ENCODE peak calls at places on chromosomes 12 and 14, in five cellular contexts. One of them, this sample, is unnamed.
A peak's percentile ranks its signal among the peaks of the same experiment; 100 is the strongest.

GRCh38 chr14:95348395-95349080 is 28.8 kb upstream of the CLMN start:
- DNase-seq in lower lobe of right lung: no peak
- DNase-seq in right lobe of liver: no peak
- DNase-seq in fibroblast of lung: no peak
- DNase-seq in coronary artery: no peak
- DNase-seq in this sample: no peak

GRCh38 chr14:61233436-61233956 is 47.6 kb downstream of the TMEM30B start:
- DNase-seq in lower lobe of right lung: no peak
- DNase-seq in right lobe of liver: no peak
- DNase-seq in fibroblast of lung: no peak
- DNase-seq in coronary artery: no peak
- DNase-seq in this sample: no peak

GRCh38 chr14:66746316-66747006 is 238.5 kb downstream of the GPHN start:
- DNase-seq in lower lobe of right lung: no peak
- DNase-seq in right lobe of liver: no peak
- DNase-seq in fibroblast of lung: peak; percentile 63
- DNase-seq in coronary artery: no peak
- DNase-seq in this sample: peak; percentile 58

GRCh38 chr12:106303202-106303820 is 778 bp downstream of the TCP11L2 start:
- DNase-seq in lower lobe of right lung: peak; percentile 94
- DNase-seq in right lobe of liver: peak; percentile 93
- DNase-seq in fibroblast of lung: peak; percentile 63
- DNase-seq in coronary artery: peak; percentile 94
- DNase-seq in this sample: peak; percentile 78

GRCh38 chr12:124567035-124567672 is at the start of gene NCOR2:
- DNase-seq in lower lobe of right lung: no peak
- DNase-seq in right lobe of liver: no peak
- DNase-seq in fibroblast of lung: no peak
- DNase-seq in coronary artery: no peak
- DNase-seq in this sample: no peak

GRCh38 chr14:54125109-54125508 is 168.5 kb upstream of the BMP4 start:
- DNase-seq in lower lobe of right lung: no peak
- DNase-seq in right lobe of liver: no peak
- DNase-seq in fibroblast of lung: no peak
- DNase-seq in coronary artery: no peak
- DNase-seq in this sample: no peak

GRCh38 chr14:36315159-36315853 is 5.1 kb downstream of the MBIP start:
- DNase-seq in lower lobe of right lung: no peak
- DNase-seq in right lobe of liver: no peak
- DNase-seq in fibroblast of lung: no peak
- DNase-seq in coronary artery: no peak
- DNase-seq in this sample: no peak

GRCh38 chr14:30656190-30656632 is 34.1 kb downstream of the SCFD1 start:
- DNase-seq in lower lobe of right lung: no peak
- DNase-seq in right lobe of liver: no peak
- DNase-seq in fibroblast of lung: peak; percentile 11
- DNase-seq in coronary artery: no peak
- DNase-seq in this sample: peak; percentile 40

GRCh38 chr12:68227356-68227755 is 1.7 kb upstream of the IL26 start:
- DNase-seq in lower lobe of right lung: no peak
- DNase-seq in right lobe of liver: no peak
- DNase-seq in fibroblast of lung: no peak
- DNase-seq in coronary artery: no peak
- DNase-seq in this sample: no peak

GRCh38 chr14:104267895-104268294 is 129.5 kb downstream of the KIF26A start:
- DNase-seq in lower lobe of right lung: peak; percentile 37
- DNase-seq in right lobe of liver: peak; percentile 44
- DNase-seq in fibroblast of lung: no peak
- DNase-seq in coronary artery: no peak
- DNase-seq in this sample: no peak

GRCh38 chr12:52059582-52060497 is 8.6 kb downstream of the NR4A1 start:
- DNase-seq in lower lobe of right lung: no peak
- DNase-seq in right lobe of liver: no peak
- DNase-seq in fibroblast of lung: no peak
- DNase-seq in coronary artery: no peak
- DNase-seq in this sample: no peak

GRCh38 chr12:80044694-80045046 is 54.7 kb upstream of the OTOGL start:
- DNase-seq in lower lobe of right lung: no peak
- DNase-seq in right lobe of liver: no peak
- DNase-seq in fibroblast of lung: peak; percentile 94
- DNase-seq in coronary artery: no peak
- DNase-seq in this sample: peak; percentile 89

GRCh38 chr14:104359301-104359968 is 220.1 kb upstream of the C14orf180 start:
- DNase-seq in lower lobe of right lung: peak; percentile 39
- DNase-seq in right lobe of liver: no peak
- DNase-seq in fibroblast of lung: no peak
- DNase-seq in coronary artery: peak; percentile 57
- DNase-seq in this sample: no peak

GRCh38 chr12:779745-780734 is 27.7 kb downstream of the WNK1 start:
- DNase-seq in lower lobe of right lung: no peak
- DNase-seq in right lobe of liver: no peak
- DNase-seq in fibroblast of lung: peak; percentile 84
- DNase-seq in coronary artery: no peak
- DNase-seq in this sample: peak; percentile 89

GRCh38 chr14:69260246-69260978 is 454 bp downstream of the GALNT16 start:
- DNase-seq in lower lobe of right lung: no peak
- DNase-seq in right lobe of liver: no peak
- DNase-seq in fibroblast of lung: peak; percentile 32
- DNase-seq in coronary artery: no peak
- DNase-seq in this sample: no peak
- H3K4me3 ChIP-seq in lower lobe of right lung: peak overlapping the region; percentile 59
- H3K4me3 ChIP-seq in right lobe of liver: peak overlapping the region; percentile 57
- H3K4me3 ChIP-seq in fibroblast of lung: peak overlapping the region; percentile 37
- H3K4me3 ChIP-seq in coronary artery: peak overlapping the region; percentile 77
- H3K4me3 ChIP-seq in this sample: peak overlapping the region; percentile 64

DNA sequence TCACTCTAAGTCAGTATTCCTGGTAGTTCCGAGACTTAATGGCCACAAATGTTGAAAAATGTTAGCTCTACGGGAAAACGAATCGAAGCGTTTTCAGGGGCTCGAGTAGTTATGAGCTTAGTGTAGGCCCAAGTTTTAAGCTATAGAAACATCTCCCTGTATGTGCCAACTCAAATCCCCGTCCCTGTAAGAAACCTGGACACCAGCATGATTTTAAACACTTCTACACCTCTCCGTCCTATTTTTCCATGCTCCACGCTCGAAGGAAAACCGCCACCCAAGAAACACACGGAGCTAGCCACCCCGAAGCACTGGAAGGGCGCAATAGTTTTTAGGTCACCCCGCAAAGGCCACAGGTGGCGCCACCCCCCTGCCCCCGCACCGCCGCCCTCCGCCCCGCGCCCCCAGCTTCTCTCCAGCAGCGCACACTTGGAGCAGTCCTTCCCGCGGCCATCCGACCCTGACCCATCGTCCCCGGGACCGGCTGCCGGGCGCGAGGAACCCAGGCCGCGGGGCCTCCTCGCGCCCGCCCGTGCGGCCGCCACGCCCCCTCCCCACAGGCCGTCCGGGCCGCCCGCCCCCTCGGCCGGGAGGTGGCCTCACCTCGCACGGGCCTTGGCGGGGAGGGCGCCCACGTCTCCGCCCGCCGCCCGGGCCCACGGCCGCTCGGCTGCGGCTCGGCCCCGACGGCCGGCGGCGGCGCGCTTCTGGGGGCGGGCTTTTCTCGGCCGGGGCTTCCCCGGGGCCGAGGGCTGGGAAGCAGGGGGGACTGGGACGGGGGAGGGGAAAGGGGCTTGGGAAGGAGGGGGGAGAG is 519 bp downstream of the R3HDM2 start:
- DNase-seq in lower lobe of right lung: peak; percentile 69
- DNase-seq in right lobe of liver: peak; percentile 75
- DNase-seq in fibroblast of lung: peak; percentile 37
- DNase-seq in coronary artery: peak; percentile 78
- DNase-seq in this sample: peak; percentile 25
- TF ChIP-seq CTCF in lower lobe of right lung: no peak
- TF ChIP-seq CTCF in right lobe of liver: no peak
- TF ChIP-seq CTCF in fibroblast of lung: no peak
- TF ChIP-seq CTCF in coronary artery: no peak
- TF ChIP-seq CTCF in this sample: peak; percentile 15

GRCh38 chr12:11782914-11783420 is 133.5 kb downstream of the ETV6 start:
- DNase-seq in lower lobe of right lung: no peak
- DNase-seq in right lobe of liver: no peak
- DNase-seq in fibroblast of lung: no peak
- DNase-seq in coronary artery: no peak
- DNase-seq in this sample: no peak

GRCh38 chr12:11786638-11787365 is 137.3 kb downstream of the ETV6 start:
- DNase-seq in lower lobe of right lung: no peak
- DNase-seq in right lobe of liver: no peak
- DNase-seq in fibroblast of lung: no peak
- DNase-seq in coronary artery: no peak
- DNase-seq in this sample: no peak

GRCh38 chr12:11787437-11787836 is 138.0 kb downstream of the ETV6 start:
- DNase-seq in lower lobe of right lung: no peak
- DNase-seq in right lobe of liver: no peak
- DNase-seq in fibroblast of lung: no peak
- DNase-seq in coronary artery: no peak
- DNase-seq in this sample: no peak

GRCh38 chr12:11787921-11788849 is 138.7 kb downstream of the ETV6 start:
- DNase-seq in lower lobe of right lung: no peak
- DNase-seq in right lobe of liver: no peak
- DNase-seq in fibroblast of lung: no peak
- DNase-seq in coronary artery: no peak
- DNase-seq in this sample: no peak

DNA sequence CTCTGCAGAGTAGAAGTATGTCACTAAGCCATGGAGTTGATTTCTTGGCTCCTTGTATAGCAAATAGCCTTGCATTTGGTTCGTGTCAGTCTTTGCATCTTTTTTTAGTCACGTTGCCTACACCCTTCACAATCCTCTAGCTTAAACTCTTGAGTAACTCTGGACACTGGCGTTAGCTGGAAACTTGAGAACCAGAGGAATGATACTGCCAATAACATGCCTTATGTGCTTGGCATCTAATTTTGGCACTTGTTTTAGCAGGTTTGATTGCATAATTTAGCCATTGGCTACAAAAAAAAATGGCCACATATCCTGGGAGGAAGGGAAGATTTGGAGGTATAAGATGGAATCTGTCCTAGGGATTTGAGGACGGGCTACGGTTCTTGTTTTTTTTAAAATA is 136.2 kb downstream of the ETV6 start:
- DNase-seq in lower lobe of right lung: no peak
- DNase-seq in right lobe of liver: no peak
- DNase-seq in fibroblast of lung: peak; percentile 47
- DNase-seq in coronary artery: no peak
- DNase-seq in this sample: peak; percentile 92
- H3K4me3 ChIP-seq in lower lobe of right lung: no peak overlapping the region
- H3K4me3 ChIP-seq in right lobe of liver: no peak overlapping the region
- H3K4me3 ChIP-seq in fibroblast of lung: no peak overlapping the region
- H3K4me3 ChIP-seq in coronary artery: peak overlapping the region; percentile 31
- H3K4me3 ChIP-seq in this sample: no peak overlapping the region

DNA sequence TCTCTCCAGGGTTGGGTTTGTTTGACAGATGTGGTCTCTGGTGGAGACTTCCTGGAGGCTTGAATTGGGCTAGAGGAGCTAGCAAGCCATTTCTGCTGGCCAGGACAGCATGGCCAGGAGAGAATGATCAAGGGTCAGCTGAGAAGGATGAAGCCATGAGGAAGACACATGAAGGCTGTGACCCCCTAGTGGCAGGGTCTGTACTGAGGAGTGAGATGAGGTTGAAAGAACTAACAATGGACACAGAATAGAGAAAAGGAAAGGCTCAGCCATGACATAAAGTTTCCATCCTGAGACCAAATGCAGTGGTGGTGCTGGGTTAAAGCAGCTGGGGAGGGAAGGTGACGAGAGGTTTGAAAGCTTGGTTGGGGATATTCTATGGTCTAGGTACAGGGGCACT is 89.9 kb downstream of the NT5DC3 start:
- DNase-seq in lower lobe of right lung: no peak
- DNase-seq in right lobe of liver: no peak
- DNase-seq in fibroblast of lung: no peak
- DNase-seq in coronary artery: no peak
- DNase-seq in this sample: no peak
- TF ChIP-seq CTCF in lower lobe of right lung: no peak
- TF ChIP-seq CTCF in right lobe of liver: no peak
- TF ChIP-seq CTCF in fibroblast of lung: no peak
- TF ChIP-seq CTCF in coronary artery: no peak
- TF ChIP-seq CTCF in this sample: no peak

DNA sequence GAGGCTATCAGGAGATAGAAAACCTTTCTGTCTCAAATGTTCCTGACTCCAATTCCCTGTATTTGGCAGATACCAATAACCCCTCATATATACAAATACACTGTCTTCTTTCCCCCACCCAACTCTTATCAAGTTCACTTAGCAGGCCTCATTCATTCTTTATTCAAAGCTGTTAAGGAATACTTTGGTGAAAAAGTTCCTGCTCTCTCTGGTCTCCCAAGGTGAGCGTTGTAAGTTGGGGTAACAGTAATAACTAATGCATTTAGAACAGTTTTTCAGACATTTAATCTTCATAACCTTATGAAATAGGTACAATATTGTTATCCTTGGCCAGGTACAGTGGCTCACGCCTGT is 3.9 kb upstream of the GDF11 start:
- DNase-seq in lower lobe of right lung: no peak
- DNase-seq in right lobe of liver: no peak
- DNase-seq in fibroblast of lung: no peak
- DNase-seq in coronary artery: no peak
- DNase-seq in this sample: no peak
- H3K4me3 ChIP-seq in lower lobe of right lung: peak overlapping the region; percentile 66
- H3K4me3 ChIP-seq in right lobe of liver: no peak overlapping the region
- H3K4me3 ChIP-seq in fibroblast of lung: peak overlapping the region; percentile 90
- H3K4me3 ChIP-seq in coronary artery: no peak overlapping the region
- H3K4me3 ChIP-seq in this sample: no peak overlapping the region

GRCh38 chr14:64040044-64040443 is 187.2 kb downstream of the SYNE2 start:
- DNase-seq in lower lobe of right lung: no peak
- DNase-seq in right lobe of liver: no peak
- DNase-seq in fibroblast of lung: peak; percentile 10
- DNase-seq in coronary artery: no peak
- DNase-seq in this sample: peak; percentile 23
- TF ChIP-seq CTCF in lower lobe of right lung: no peak
- TF ChIP-seq CTCF in right lobe of liver: peak; percentile 17
- TF ChIP-seq CTCF in fibroblast of lung: peak; percentile 19
- TF ChIP-seq CTCF in coronary artery: no peak
- TF ChIP-seq CTCF in this sample: peak; percentile 55

This sample was measured in AG10803.